ENCODE peak calls at places on chromosome 1, in eight cellular contexts. W is GM03348, P is globus pallidus, G is fibroblast of mammary gland, T is HFF-Myc, J is COR-L47, I is NCI-H748 treated with DMSO at 0.1 percent for 48 hours, L is KBM-7. A is an unnamed sample.

GRCh38 chr1:170836146-170836545 is 99.2 kb upstream of the MROH9 start:
- DNase-seq in W (peak; percentile 31), P (no peak), G (peak; percentile 52), T (peak; percentile 2), J (no peak), I (no peak), L (no peak), A (peak; percentile 22)

GRCh38 chr1:48227165-48228013 is 4.9 kb downstream of the SLC5A9 start:
- DNase-seq in W (no peak), P (no peak), G (no peak), T (no peak), J (no peak), I (no peak), L (peak; percentile 28), A (no peak)

GRCh38 chr1:155071701-155072100 is 6.9 kb upstream of the EFNA3 start:
- DNase-seq in W (no peak), P (no peak), G (no peak), T (no peak), J (no peak), I (no peak), L (no peak), A (no peak)

GRCh38 chr1:158095737-158096335 is 84.9 kb upstream of the CD1D start:
- DNase-seq in W (peak; percentile 74), P (no peak), G (peak; percentile 48), T (no peak), J (peak; percentile 24), I (no peak), L (peak; percentile 57), A (peak; percentile 59)

GRCh38 chr1:155968670-155969069 is 9.7 kb downstream of the ARHGEF2 start:
- DNase-seq in W (no peak), P (peak; percentile 97), G (no peak), T (no peak), J (no peak), I (no peak), L (no peak), A (no peak)

GRCh38 chr1:99965646-99966375 is 4.0 kb upstream of the SLC35A3 start:
- DNase-seq in W (no peak), P (no peak), G (no peak), T (no peak), J (no peak), I (no peak), L (no peak), A (no peak)

GRCh38 chr1:230359992-230360391 is 66.1 kb downstream of the PGBD5 start:
- DNase-seq in W (no peak), P (no peak), G (peak; percentile 32), T (peak; percentile 43), J (no peak), I (no peak), L (no peak), A (peak; percentile 78)

GRCh38 chr1:57162607-57163235 is 196.9 kb upstream of the C8B start:
- DNase-seq in W (peak; percentile 20), P (peak; percentile 77), G (no peak), T (no peak), J (no peak), I (no peak), L (no peak), A (no peak)

GRCh38 chr1:210786546-210786945 is 347.4 kb downstream of the KCNH1 start:
- DNase-seq in W (no peak), P (no peak), G (no peak), T (no peak), J (no peak), I (no peak), L (no peak), A (no peak)

GRCh38 chr1:61746768-61747167 is 4.5 kb downstream of the PATJ start:
- DNase-seq in W (no peak), P (no peak), G (peak; percentile 37), T (no peak), J (no peak), I (no peak), L (no peak), A (no peak)

GRCh38 chr1:7436056-7437005 is 334.8 kb upstream of the VAMP3 start:
- DNase-seq in W (no peak), P (no peak), G (no peak), T (no peak), J (no peak), I (no peak), L (no peak), A (no peak)

GRCh38 chr1:59071289-59071688 is 225.6 kb upstream of the FGGY start:
- DNase-seq in W (no peak), P (no peak), G (no peak), T (no peak), J (peak; percentile 80), I (peak; percentile 16), L (peak; percentile 86), A (no peak)